ENCODE peak calls at places on chromosome 2, in seven cellular contexts. One of them, this sample, is unnamed.

GRCh38 chr2:62202019-62202722 is 6.3 kb downstream of the B3GNT2 start:
- DNase-seq in IMR-90: no peak
- DNase-seq in H1: no peak
- DNase-seq in HepG2: no peak
- DNase-seq in A549: no peak
- DNase-seq in ovary: no peak
- DNase-seq in sigmoid colon: no peak
- DNase-seq in this sample: peak; percentile 25

GRCh38 chr2:165563468-165564225 is 94.1 kb downstream of the CSRNP3 start:
- DNase-seq in IMR-90: no peak
- DNase-seq in H1: no peak
- DNase-seq in HepG2: peak; percentile 16
- DNase-seq in A549: peak; percentile 12
- DNase-seq in ovary: no peak
- DNase-seq in sigmoid colon: no peak
- DNase-seq in this sample: peak; percentile 9

GRCh38 chr2:45607701-45608100 is 3.4 kb downstream of the SRBD1 start:
- DNase-seq in IMR-90: no peak
- DNase-seq in H1: no peak
- DNase-seq in HepG2: peak; percentile 45
- DNase-seq in A549: peak; percentile 53
- DNase-seq in ovary: no peak
- DNase-seq in sigmoid colon: no peak
- DNase-seq in this sample: no peak

GRCh38 chr2:72998724-72999123 is 72.8 kb downstream of the SFXN5 start:
- DNase-seq in IMR-90: no peak
- DNase-seq in H1: no peak
- DNase-seq in HepG2: no peak
- DNase-seq in A549: no peak
- DNase-seq in ovary: no peak
- DNase-seq in sigmoid colon: no peak
- DNase-seq in this sample: no peak

GRCh38 chr2:24050041-24050655 is 607 bp downstream of the FKBP1B start:
- DNase-seq in IMR-90: no peak
- DNase-seq in H1: peak; percentile 76
- DNase-seq in HepG2: peak; percentile 28
- DNase-seq in A549: no peak
- DNase-seq in ovary: peak; percentile 23
- DNase-seq in sigmoid colon: peak; percentile 70
- DNase-seq in this sample: no peak

GRCh38 chr2:216023055-216023648 is 9.8 kb upstream of the MREG start:
- DNase-seq in IMR-90: peak; percentile 52
- DNase-seq in H1: peak; percentile 70
- DNase-seq in HepG2: peak; percentile 66
- DNase-seq in A549: peak; percentile 58
- DNase-seq in ovary: no peak
- DNase-seq in sigmoid colon: no peak
- DNase-seq in this sample: peak; percentile 72

GRCh38 chr2:109497447-109497846 is 116.3 kb downstream of the SEPTIN10 start:
- DNase-seq in IMR-90: peak; percentile 95
- DNase-seq in H1: no peak
- DNase-seq in HepG2: no peak
- DNase-seq in A549: no peak
- DNase-seq in ovary: no peak
- DNase-seq in sigmoid colon: no peak
- DNase-seq in this sample: no peak

GRCh38 chr2:106053116-106053515 is 141.0 kb downstream of the UXS1 start:
- DNase-seq in IMR-90: peak; percentile 31
- DNase-seq in H1: no peak
- DNase-seq in HepG2: no peak
- DNase-seq in A549: no peak
- DNase-seq in ovary: no peak
- DNase-seq in sigmoid colon: no peak
- DNase-seq in this sample: no peak

GRCh38 chr2:127045792-127046501 is 61.0 kb downstream of the BIN1 start:
- DNase-seq in IMR-90: no peak
- DNase-seq in H1: peak; percentile 44
- DNase-seq in HepG2: no peak
- DNase-seq in A549: no peak
- DNase-seq in ovary: no peak
- DNase-seq in sigmoid colon: peak; percentile 64
- DNase-seq in this sample: no peak

GRCh38 chr2:8650256-8650655 is 31.6 kb upstream of the ID2 start:
- DNase-seq in IMR-90: no peak
- DNase-seq in H1: no peak
- DNase-seq in HepG2: no peak
- DNase-seq in A549: no peak
- DNase-seq in ovary: no peak
- DNase-seq in sigmoid colon: no peak
- DNase-seq in this sample: no peak

GRCh38 chr2:130922417-130922816 is 85.7 kb downstream of the ARHGEF4 start:
- DNase-seq in IMR-90: no peak
- DNase-seq in H1: no peak
- DNase-seq in HepG2: no peak
- DNase-seq in A549: no peak
- DNase-seq in ovary: no peak
- DNase-seq in sigmoid colon: no peak
- DNase-seq in this sample: no peak

GRCh38 chr2:176325732-176326131 is 56.5 kb downstream of the MTX2 start:
- DNase-seq in IMR-90: no peak
- DNase-seq in H1: no peak
- DNase-seq in HepG2: no peak
- DNase-seq in A549: peak; percentile 29
- DNase-seq in ovary: no peak
- DNase-seq in sigmoid colon: no peak
- DNase-seq in this sample: no peak

GRCh38 chr2:30223413-30223874 is 7.9 kb upstream of the LBH start:
- DNase-seq in IMR-90: no peak
- DNase-seq in H1: no peak
- DNase-seq in HepG2: no peak
- DNase-seq in A549: no peak
- DNase-seq in ovary: no peak
- DNase-seq in sigmoid colon: no peak
- DNase-seq in this sample: no peak

GRCh38 chr2:38818565-38818964 is 40.6 kb downstream of the GEMIN6 start:
- DNase-seq in IMR-90: no peak
- DNase-seq in H1: no peak
- DNase-seq in HepG2: no peak
- DNase-seq in A549: no peak
- DNase-seq in ovary: no peak
- DNase-seq in sigmoid colon: no peak
- DNase-seq in this sample: no peak

GRCh38 chr2:201715459-201715858 is 17.0 kb upstream of the MPP4 start:
- DNase-seq in IMR-90: no peak
- DNase-seq in H1: no peak
- DNase-seq in HepG2: peak; percentile 25
- DNase-seq in A549: no peak
- DNase-seq in ovary: no peak
- DNase-seq in sigmoid colon: no peak
- DNase-seq in this sample: no peak

GRCh38 chr2:61722800-61723199 is 131.1 kb downstream of the FAM161A start:
- DNase-seq in IMR-90: no peak
- DNase-seq in H1: no peak
- DNase-seq in HepG2: no peak
- DNase-seq in A549: no peak
- DNase-seq in ovary: no peak
- DNase-seq in sigmoid colon: no peak
- DNase-seq in this sample: no peak

GRCh38 chr2:226716126-226716525 is 83.5 kb downstream of the IRS1 start:
- DNase-seq in IMR-90: no peak
- DNase-seq in H1: no peak
- DNase-seq in HepG2: no peak
- DNase-seq in A549: no peak
- DNase-seq in ovary: no peak
- DNase-seq in sigmoid colon: no peak
- DNase-seq in this sample: no peak

GRCh38 chr2:165825041-165825440 is 31.0 kb upstream of the GALNT3 start:
- DNase-seq in IMR-90: peak; percentile 44
- DNase-seq in H1: no peak
- DNase-seq in HepG2: no peak
- DNase-seq in A549: no peak
- DNase-seq in ovary: peak; percentile 23
- DNase-seq in sigmoid colon: no peak
- DNase-seq in this sample: no peak

GRCh38 chr2:196171248-196171871 is at the start of gene STK17B:
- DNase-seq in IMR-90: peak; percentile 91
- DNase-seq in H1: peak; percentile 89
- DNase-seq in HepG2: peak; percentile 89
- DNase-seq in A549: peak; percentile 93
- DNase-seq in ovary: peak; percentile 90
- DNase-seq in sigmoid colon: peak; percentile 96
- DNase-seq in this sample: peak; percentile 97
- TF ChIP-seq POLR2A in IMR-90: peak; percentile 97
- TF ChIP-seq POLR2A in H1: peak; percentile 93
- TF ChIP-seq POLR2A in HepG2: peak; percentile 81
- TF ChIP-seq POLR2A in A549: peak; percentile 94
- TF ChIP-seq POLR2A in ovary: peak; percentile 25
- TF ChIP-seq POLR2A in sigmoid colon: peak; percentile 87
- TF ChIP-seq POLR2A in this sample: peak; percentile 96

GRCh38 chr2:84904717-84905174 is 710 bp upstream of the TMSB10 start:
- DNase-seq in IMR-90: peak; percentile 55
- DNase-seq in H1: peak; percentile 74
- DNase-seq in HepG2: no peak
- DNase-seq in A549: peak; percentile 80
- DNase-seq in ovary: peak; percentile 88
- DNase-seq in sigmoid colon: peak; percentile 95
- DNase-seq in this sample: no peak
- TF ChIP-seq POLR2A in IMR-90: peak; percentile 48
- TF ChIP-seq POLR2A in H1: peak; percentile 48
- TF ChIP-seq POLR2A in HepG2: no peak
- TF ChIP-seq POLR2A in A549: peak; percentile 56
- TF ChIP-seq POLR2A in ovary: peak; percentile 6
- TF ChIP-seq POLR2A in sigmoid colon: peak; percentile 35
- TF ChIP-seq POLR2A in this sample: no peak

GRCh38 chr2:206083602-206084467 is 2.1 kb downstream of the INO80D start:
- DNase-seq in IMR-90: no peak
- DNase-seq in H1: peak; percentile 75
- DNase-seq in HepG2: no peak
- DNase-seq in A549: peak; percentile 18
- DNase-seq in ovary: no peak
- DNase-seq in sigmoid colon: no peak
- DNase-seq in this sample: peak; percentile 20

GRCh38 chr2:206086683-206087350 is 843 bp upstream of the INO80D start:
- DNase-seq in IMR-90: no peak
- DNase-seq in H1: no peak
- DNase-seq in HepG2: peak; percentile 74
- DNase-seq in A549: peak; percentile 13
- DNase-seq in ovary: no peak
- DNase-seq in sigmoid colon: no peak
- DNase-seq in this sample: peak; percentile 64

GRCh38 chr2:206084468-206084869 is 1.5 kb downstream of the INO80D start:
- DNase-seq in IMR-90: peak; percentile 82
- DNase-seq in H1: no peak
- DNase-seq in HepG2: peak; percentile 85
- DNase-seq in A549: peak; percentile 85
- DNase-seq in ovary: peak; percentile 77
- DNase-seq in sigmoid colon: peak; percentile 91
- DNase-seq in this sample: peak; percentile 52

GRCh38 chr2:206085742-206086445 is at the start of gene INO80D:
- DNase-seq in IMR-90: peak; percentile 86
- DNase-seq in H1: peak; percentile 74
- DNase-seq in HepG2: peak; percentile 87
- DNase-seq in A549: peak; percentile 89
- DNase-seq in ovary: peak; percentile 77
- DNase-seq in sigmoid colon: peak; percentile 90
- DNase-seq in this sample: peak; percentile 89

DNA sequence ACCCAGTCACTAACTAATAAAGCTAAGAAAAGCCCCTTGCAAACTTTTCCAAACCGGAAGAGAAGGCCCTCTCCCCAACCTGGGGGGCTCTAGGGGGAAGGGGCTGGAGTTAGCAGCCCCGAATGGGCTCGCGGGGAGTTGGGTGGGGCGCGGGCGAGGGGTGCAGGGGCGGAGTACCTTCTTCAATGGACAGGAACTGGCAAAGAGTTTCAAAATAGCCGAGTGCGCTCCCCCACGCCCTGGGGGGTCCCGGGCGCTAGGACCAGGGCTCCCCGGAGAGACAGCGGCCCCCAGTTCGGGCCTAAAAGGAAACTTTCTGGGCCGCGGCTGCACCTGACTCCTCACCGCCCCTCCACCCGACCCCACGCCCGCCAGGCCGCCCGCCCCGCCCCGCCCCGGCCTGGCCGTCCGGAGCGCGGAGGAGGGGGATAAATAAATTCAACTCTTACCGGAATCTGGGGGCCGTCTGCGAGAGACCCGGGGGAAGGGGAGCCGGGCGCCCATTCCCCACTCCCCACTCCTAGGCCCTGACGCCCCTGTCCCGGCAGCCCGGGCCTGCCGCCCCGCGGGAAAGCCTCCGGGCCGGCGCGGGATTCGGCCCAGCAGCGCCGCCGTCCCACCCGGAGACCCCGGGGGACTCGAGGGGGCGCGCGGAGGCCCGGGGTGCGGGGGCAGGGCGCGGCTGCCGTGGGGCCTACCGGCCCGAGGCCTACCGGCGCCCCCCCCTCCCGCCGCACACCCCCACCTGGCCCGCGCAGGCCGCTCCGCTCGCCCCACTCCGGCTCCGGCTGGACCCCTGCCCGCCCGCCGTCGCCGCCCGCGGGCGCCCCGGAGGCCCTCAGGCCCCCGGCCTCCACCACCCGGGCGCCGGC is 868 bp downstream of the INO80D start:
- DNase-seq in IMR-90: no peak
- DNase-seq in H1: peak; percentile 72
- DNase-seq in HepG2: no peak
- DNase-seq in A549: peak; percentile 56
- DNase-seq in ovary: peak; percentile 50
- DNase-seq in sigmoid colon: peak; percentile 70
- DNase-seq in this sample: peak; percentile 83
- TF ChIP-seq POLR2A in IMR-90: no peak
- TF ChIP-seq POLR2A in H1: no peak
- TF ChIP-seq POLR2A in HepG2: no peak
- TF ChIP-seq POLR2A in A549: no peak
- TF ChIP-seq POLR2A in ovary: no peak
- TF ChIP-seq POLR2A in sigmoid colon: no peak
- TF ChIP-seq POLR2A in this sample: no peak

DNA sequence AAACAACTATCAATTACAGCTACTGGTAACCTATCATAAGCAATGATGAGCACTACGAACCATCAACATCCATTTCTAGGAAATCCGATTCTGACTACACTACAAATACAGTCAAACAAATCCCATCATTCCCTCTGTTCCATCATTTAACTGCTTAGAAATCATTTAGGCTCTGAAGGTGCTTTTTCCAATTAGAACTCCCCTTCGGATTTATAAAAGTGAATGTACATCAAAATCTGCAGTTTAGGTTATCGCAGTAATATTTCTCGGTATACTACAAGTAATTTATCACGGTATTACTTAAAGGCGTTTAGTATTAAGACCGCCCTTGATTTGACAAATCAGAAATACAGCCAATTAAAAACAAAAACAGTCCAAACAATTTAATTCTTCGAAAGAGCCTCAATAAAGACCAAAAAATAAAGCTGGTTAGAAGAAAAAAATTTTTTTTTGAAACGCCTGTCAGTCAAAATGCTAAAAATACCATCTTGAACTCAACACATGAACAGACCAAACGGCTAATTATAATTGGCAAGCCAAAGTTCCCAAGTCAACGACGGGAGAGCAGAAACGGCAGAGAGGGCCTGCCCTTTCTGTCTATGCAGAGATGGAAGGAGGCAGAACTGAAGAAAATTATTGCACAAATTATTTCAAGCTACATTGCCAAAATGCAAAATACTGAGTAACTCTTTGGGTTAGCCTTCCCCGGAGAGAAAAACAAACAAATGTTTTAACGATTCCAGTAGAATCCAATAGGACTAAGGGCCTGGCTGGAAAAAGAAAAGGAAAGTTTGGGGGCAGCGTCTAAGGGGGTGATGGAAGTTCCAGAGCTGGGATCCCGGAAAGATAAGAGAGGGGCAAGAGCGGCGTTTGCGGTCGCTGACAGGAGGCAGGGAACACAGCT is 1.2 kb downstream of the VPS54 start:
- DNase-seq in IMR-90: peak; percentile 38
- DNase-seq in H1: no peak
- DNase-seq in HepG2: no peak
- DNase-seq in A549: peak; percentile 43
- DNase-seq in ovary: no peak
- DNase-seq in sigmoid colon: no peak
- DNase-seq in this sample: peak; percentile 70
- TF ChIP-seq POLR2A in IMR-90: no peak
- TF ChIP-seq POLR2A in H1: no peak
- TF ChIP-seq POLR2A in HepG2: no peak
- TF ChIP-seq POLR2A in A549: no peak
- TF ChIP-seq POLR2A in ovary: no peak
- TF ChIP-seq POLR2A in sigmoid colon: no peak
- TF ChIP-seq POLR2A in this sample: no peak